ENCODE peak calls at places on chromosomes 6 and 20, in six cellular contexts. L is lung, Z is epithelial cell of esophagus, F is AG10803, R is body of pancreas, N is adrenal gland. Q is an unnamed sample.

GRCh38 chr20:3150908-3151307 is 8.8 kb downstream of the FASTKD5 start:
- DNase-seq in L (no peak), Z (no peak), F (no peak), R (no peak), N (no peak), Q (no peak)

GRCh38 chr20:41048475-41049242 is 20.0 kb downstream of the TOP1 start:
- DNase-seq in L (no peak), Z (no peak), F (peak), R (no peak), N (no peak), Q (no peak)

GRCh38 chr6:157092736-157093135 is 230.6 kb downstream of the TMEM242 start:
- DNase-seq in L (no peak), Z (no peak), F (no peak), R (no peak), N (no peak), Q (no peak)

GRCh38 chr20:38673731-38674177 is 50.5 kb upstream of the SLC32A1 start:
- DNase-seq in L (no peak), Z (no peak), F (no peak), R (no peak), N (no peak), Q (peak)

GRCh38 chr20:4007383-4008025 is 7.9 kb downstream of the RNF24 start:
- DNase-seq in L (no peak), Z (no peak), F (no peak), R (no peak), N (no peak), Q (no peak)

GRCh38 chr20:59939879-59940128 is 301 bp downstream of the PPP1R3D start:
- DNase-seq in L (no peak), Z (no peak), F (no peak), R (peak), N (no peak), Q (no peak)

GRCh38 chr6:159169557-159170332 is 545 bp downstream of the FNDC1 start:
- DNase-seq in L (no peak), Z (peak), F (peak), R (peak), N (no peak), Q (peak)

GRCh38 chr6:106509420-106510089 is 119.7 kb downstream of the RTN4IP1 start:
- DNase-seq in L (no peak), Z (no peak), F (no peak), R (no peak), N (no peak), Q (no peak)

GRCh38 chr6:38192486-38192885 is 373.0 kb downstream of the ZFAND3 start:
- DNase-seq in L (no peak), Z (no peak), F (no peak), R (no peak), N (no peak), Q (no peak)

GRCh38 chr6:19320066-19320465 is 517.1 kb upstream of the ID4 start:
- DNase-seq in L (no peak), Z (peak), F (no peak), R (no peak), N (no peak), Q (peak)

GRCh38 chr6:146651482-146651863 is 52.7 kb downstream of the ADGB start:
- DNase-seq in L (no peak), Z (no peak), F (no peak), R (no peak), N (no peak), Q (no peak)

GRCh38 chr20:46084805-46085792 is 4.7 kb downstream of the NCOA5 start:
- DNase-seq in L (no peak), Z (peak), F (peak), R (no peak), N (no peak), Q (peak)

GRCh38 chr6:89692256-89692655 is 53.7 kb upstream of the LYRM2 start:
- DNase-seq in L (no peak), Z (no peak), F (no peak), R (no peak), N (no peak), Q (no peak)

GRCh38 chr20:17875981-17876385 is 92.6 kb downstream of the SNX5 start:
- DNase-seq in L (no peak), Z (no peak), F (no peak), R (peak), N (no peak), Q (no peak)

GRCh38 chr20:32763202-32763999 is 1.2 kb downstream of the DNMT3B start:
- DNase-seq in L (no peak), Z (no peak), F (no peak), R (peak), N (no peak), Q (no peak)

GRCh38 chr20:61436268-61436667 is 184.2 kb downstream of the CDH4 start:
- DNase-seq in L (no peak), Z (peak), F (peak), R (no peak), N (no peak), Q (peak)

GRCh38 chr20:14093652-14094051 is 98.3 kb downstream of the MACROD2 start:
- DNase-seq in L (peak), Z (no peak), F (no peak), R (peak), N (no peak), Q (no peak)

GRCh38 chr20:21234816-21235215 is 68.3 kb upstream of the XRN2 start:
- DNase-seq in L (no peak), Z (no peak), F (no peak), R (no peak), N (no peak), Q (no peak)

GRCh38 chr6:121615493-121615892 is 180.0 kb downstream of the GJA1 start:
- DNase-seq in L (no peak), Z (peak), F (no peak), R (peak), N (no peak), Q (peak)

GRCh38 chr20:26208296-26209091 is 511.8 kb upstream of the ZNF337 start:
- DNase-seq in L (peak), Z (peak), F (no peak), R (peak), N (no peak), Q (no peak)

GRCh38 chr6:127841811-127842210 is 59.0 kb downstream of the THEMIS start:
- DNase-seq in L (no peak), Z (no peak), F (no peak), R (no peak), N (no peak), Q (no peak)

GRCh38 chr20:19835533-19836222 is 77.6 kb downstream of the RIN2 start:
- DNase-seq in L (no peak), Z (no peak), F (no peak), R (no peak), N (no peak), Q (no peak)

GRCh38 chr6:159074120-159074684 is 29.4 kb upstream of the TAGAP start:
- DNase-seq in L (no peak), Z (peak), F (peak), R (peak), N (peak), Q (peak)

GRCh38 chr6:129491436-129491835 is 218.5 kb downstream of the ARHGAP18 start:
- DNase-seq in L (no peak), Z (no peak), F (no peak), R (no peak), N (no peak), Q (no peak)

GRCh38 chr20:19977373-19977770 is 39.8 kb upstream of the NAA20 start:
- DNase-seq in L (no peak), Z (peak), F (no peak), R (no peak), N (no peak), Q (no peak)

GRCh38 chr6:113695506-113695905 is 161.6 kb upstream of the MARCKS start:
- DNase-seq in L (no peak), Z (no peak), F (peak), R (no peak), N (no peak), Q (no peak)

GRCh38 chr20:21509597-21510331 is 4.1 kb downstream of the NKX2-2 start:
- DNase-seq in L (no peak), Z (peak), F (peak), R (no peak), N (no peak), Q (no peak)

GRCh38 chr20:10658051-10658823 is 15.6 kb downstream of the JAG1 start:
- DNase-seq in L (no peak), Z (no peak), F (no peak), R (peak), N (no peak), Q (no peak)

GRCh38 chr6:95649451-95649850 is 72.1 kb downstream of the MANEA start:
- DNase-seq in L (no peak), Z (no peak), F (no peak), R (no peak), N (no peak), Q (no peak)

GRCh38 chr6:56730663-56731529 is 88.2 kb upstream of the DST start:
- DNase-seq in L (no peak), Z (peak), F (peak), R (no peak), N (peak), Q (peak)

GRCh38 chr6:118501816-118502568 is 46.1 kb upstream of the PLN start:
- DNase-seq in L (no peak), Z (no peak), F (no peak), R (no peak), N (no peak), Q (no peak)

GRCh38 chr6:162123797-162124196 is 603.8 kb downstream of the PRKN start:
- DNase-seq in L (no peak), Z (no peak), F (no peak), R (no peak), N (no peak), Q (no peak)

GRCh38 chr6:26017567-26017966 is 55.0 kb downstream of the TRIM38 start:
- DNase-seq in L (peak), Z (peak), F (peak), R (peak), N (peak), Q (peak)

GRCh38 chr20:52943185-52943841 is 28.8 kb upstream of the TSHZ2 start:
- DNase-seq in L (no peak), Z (peak), F (peak), R (no peak), N (no peak), Q (peak)

GRCh38 chr6:79544299-79544927 is 7.2 kb upstream of the LCA5 start:
- DNase-seq in L (no peak), Z (no peak), F (peak), R (no peak), N (no peak), Q (no peak)

GRCh38 chr20:10376271-10377075 is 57.5 kb downstream of the MKKS start:
- DNase-seq in L (no peak), Z (no peak), F (peak), R (no peak), N (no peak), Q (peak)

GRCh38 chr6:129795261-129795660 is 65.9 kb downstream of the TMEM244 start:
- DNase-seq in L (no peak), Z (peak), F (no peak), R (no peak), N (no peak), Q (no peak)

GRCh38 chr6:52881996-52882841 is 27.3 kb downstream of the GSTA3 start:
- DNase-seq in L (peak), Z (peak), F (peak), R (peak), N (peak), Q (peak)

GRCh38 chr6:7414811-7415210 is 25.2 kb downstream of the RIOK1 start:
- DNase-seq in L (no peak), Z (peak), F (peak), R (no peak), N (no peak), Q (peak)

GRCh38 chr6:35318200-35318844 is 20.7 kb downstream of the DEF6 start:
- DNase-seq in L (peak), Z (peak), F (peak), R (peak), N (peak), Q (peak)

GRCh38 chr20:1817577-1818211 is 77.5 kb upstream of the SIRPA start:
- DNase-seq in L (no peak), Z (no peak), F (no peak), R (no peak), N (no peak), Q (no peak)
- H3K4me3 ChIP-seq in L (no peak), Z (no peak), F (no peak), R (no peak), N (no peak), Q (no peak)

DNA sequence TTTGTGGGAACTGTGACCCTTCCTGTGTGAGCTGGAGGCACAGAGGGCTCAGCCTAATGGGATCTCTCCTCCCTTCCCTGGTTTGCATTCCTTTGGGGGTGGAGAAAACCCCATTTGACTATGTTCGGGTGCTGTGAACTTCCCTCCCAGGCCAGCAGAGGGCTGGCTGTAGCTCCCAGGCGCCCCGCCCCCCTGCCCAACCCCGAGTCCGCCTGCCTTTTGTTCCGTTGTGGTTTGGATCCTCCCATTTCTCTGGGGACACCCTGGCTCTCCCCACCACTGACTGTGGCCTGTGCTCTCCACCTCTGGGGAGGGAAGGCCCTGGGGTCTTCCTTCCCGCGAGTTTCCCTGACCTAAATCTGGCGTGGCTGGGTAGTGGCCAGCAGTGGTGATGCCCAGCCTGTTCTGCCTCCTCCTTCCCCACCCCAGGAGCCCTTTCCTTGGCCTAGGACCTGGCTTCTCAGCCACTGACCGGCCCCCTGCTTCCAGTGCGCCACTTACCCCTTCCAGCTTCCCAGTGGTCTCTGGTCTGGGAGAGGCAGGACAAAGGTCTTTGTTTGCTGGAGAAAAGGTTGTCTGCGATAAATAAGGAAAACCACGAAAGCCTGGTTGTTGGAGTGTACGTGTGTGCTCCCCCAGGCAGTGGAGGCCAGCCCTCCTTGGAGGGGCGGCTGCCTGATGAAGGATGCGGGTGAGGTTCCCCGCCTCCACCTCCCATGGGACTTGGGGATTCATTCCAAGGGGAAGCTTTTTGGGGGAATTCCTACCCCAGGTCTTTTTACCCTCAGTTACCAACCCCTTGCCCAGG is 5.0 kb downstream of the VEGFA start:
- DNase-seq in L (peak), Z (peak), F (peak), R (peak), N (peak), Q (peak)
- H3K4me3 ChIP-seq in L (peak), Z (peak), F (peak), R (no peak), N (no peak), Q (no peak)

GRCh38 chr6:149991838-149992237 is 28.1 kb downstream of the ULBP1 start:
- DNase-seq in L (no peak), Z (no peak), F (no peak), R (no peak), N (no peak), Q (no peak)
- H3K4me3 ChIP-seq in L (no peak), Z (no peak), F (no peak), R (no peak), N (no peak), Q (no peak)

DNA sequence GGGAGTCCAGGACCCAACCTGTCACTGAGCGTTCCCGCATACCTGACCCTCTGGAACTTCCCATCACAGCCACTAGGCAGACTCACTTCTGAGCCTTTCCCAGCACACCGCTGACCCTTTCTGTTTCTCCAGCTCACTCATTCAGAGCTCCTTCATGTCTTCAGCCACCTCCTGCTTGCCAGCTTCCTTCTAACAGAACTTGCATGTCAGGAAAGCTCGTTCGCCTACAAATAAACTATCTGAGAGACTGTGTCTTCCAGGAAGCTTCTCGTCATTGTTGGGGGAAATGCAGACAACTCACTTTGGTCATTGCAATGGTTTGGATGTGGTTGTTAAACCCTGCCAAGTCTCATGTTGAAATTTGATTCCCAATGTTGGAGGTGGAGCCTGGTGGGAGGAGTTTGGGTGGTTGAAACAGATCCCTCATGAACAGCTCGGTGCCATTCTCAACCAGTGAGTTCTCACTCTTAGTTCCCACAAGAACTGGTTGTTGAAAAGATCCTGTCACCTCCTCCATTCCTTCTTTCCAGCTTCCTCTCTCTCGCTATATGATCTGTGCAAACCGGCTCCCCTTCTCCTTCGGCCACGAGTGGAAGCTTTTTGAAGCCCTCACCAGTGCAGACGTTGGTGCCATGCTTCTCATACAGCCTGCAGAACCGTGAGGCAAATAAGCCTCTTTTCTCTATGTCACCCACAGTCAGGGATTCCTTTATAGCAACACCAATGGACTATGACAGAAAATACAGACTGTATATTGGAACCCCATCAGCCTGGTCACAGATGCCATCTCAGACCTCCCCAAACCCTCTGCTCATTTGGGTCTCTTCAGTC is 1.4 kb upstream of the MUC21 start:
- DNase-seq in L (peak), Z (peak), F (peak), R (peak), N (peak), Q (peak)
- H3K4me3 ChIP-seq in L (no peak), Z (no peak), F (peak), R (no peak), N (no peak), Q (peak)

DNA sequence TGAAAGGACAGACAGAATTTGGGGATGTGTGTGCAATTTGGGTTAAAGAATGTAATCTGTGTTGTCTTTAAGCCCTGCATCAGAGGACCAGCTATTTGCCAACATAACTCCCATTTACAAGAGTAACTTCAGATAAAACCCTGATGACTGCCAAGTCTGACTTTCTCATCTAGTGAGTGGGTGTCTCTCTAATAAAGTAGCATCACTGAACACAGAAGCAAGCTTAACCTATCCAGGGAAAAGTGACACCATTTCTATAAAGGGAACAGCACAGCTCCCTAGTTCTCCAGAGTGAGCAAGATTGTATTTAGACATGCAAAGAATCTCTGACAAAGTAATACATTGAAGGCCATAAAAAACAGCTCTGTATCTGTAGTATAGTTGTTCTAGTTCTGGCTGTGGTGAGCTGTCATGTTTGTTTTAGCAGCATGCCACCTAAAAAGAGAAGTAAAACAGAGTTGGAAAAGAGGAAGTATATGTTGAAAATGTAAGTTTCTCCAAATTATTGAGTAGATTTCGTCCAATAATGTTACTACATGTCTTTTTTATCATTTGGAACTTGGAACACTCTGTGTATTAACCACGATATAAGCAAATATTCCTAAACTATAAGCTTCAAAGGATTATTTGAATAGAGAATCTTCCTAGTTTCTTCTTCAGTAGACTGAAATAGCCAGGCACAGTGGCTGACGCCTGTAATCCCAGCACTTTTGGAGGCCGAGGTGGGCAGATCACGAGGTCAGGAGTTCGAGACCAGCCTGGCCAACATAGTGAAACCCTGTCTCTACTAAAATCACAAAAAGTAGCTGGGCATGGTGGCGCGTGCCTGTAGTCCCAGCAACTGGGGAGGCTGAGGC is 8.8 kb upstream of the PIM1 start:
- DNase-seq in L (no peak), Z (no peak), F (peak), R (no peak), N (no peak), Q (no peak)
- H3K4me3 ChIP-seq in L (no peak), Z (no peak), F (no peak), R (no peak), N (no peak), Q (no peak)

GRCh38 chr6:99612551-99613397 is 6.1 kb downstream of the PRDM13 start:
- DNase-seq in L (no peak), Z (no peak), F (no peak), R (no peak), N (no peak), Q (no peak)
- H3K4me3 ChIP-seq in L (no peak), Z (no peak), F (peak), R (peak), N (peak), Q (no peak)

Q was measured in bronchial epithelial cell.